ENCODE peak calls at places on chromosomes 5 and 9, in six cellular contexts. E, M, H, S, G and Z are unnamed samples.

GRCh38 chr9:131214457-131214856 is 61.9 kb downstream of the FAM78A start:
- DNase-seq in E (no peak), M (no peak), H (no peak), S (no peak), G (no peak), Z (no peak)

GRCh38 chr5:39256472-39256871 is 37.1 kb upstream of the FYB1 start:
- DNase-seq in E (peak), M (no peak), H (no peak), S (no peak), G (no peak), Z (no peak)

GRCh38 chr9:138067594-138068367 is 190.2 kb downstream of the CACNA1B start:
- DNase-seq in E (no peak), M (no peak), H (no peak), S (no peak), G (no peak), Z (no peak)

GRCh38 chr9:111356567-111357244 is 26.7 kb upstream of the OR2K2 start:
- DNase-seq in E (peak), M (peak), H (no peak), S (no peak), G (no peak), Z (no peak)

GRCh38 chr9:74935008-74935407 is 17.7 kb downstream of the C9orf40 start:
- DNase-seq in E (no peak), M (no peak), H (no peak), S (no peak), G (no peak), Z (no peak)

GRCh38 chr9:116594552-116594951 is 92.6 kb upstream of the TRIM32 start:
- DNase-seq in E (peak), M (peak), H (no peak), S (no peak), G (no peak), Z (no peak)

GRCh38 chr9:99353408-99353807 is 131.3 kb downstream of the SEC61B start:
- DNase-seq in E (peak), M (peak), H (no peak), S (no peak), G (no peak), Z (no peak)

GRCh38 chr5:108295588-108296368 is 86.1 kb downstream of the FBXL17 start:
- DNase-seq in E (no peak), M (no peak), H (no peak), S (no peak), G (no peak), Z (no peak)

GRCh38 chr9:7079051-7079450 is 321.3 kb downstream of the KDM4C start:
- DNase-seq in E (no peak), M (no peak), H (no peak), S (no peak), G (no peak), Z (no peak)

GRCh38 chr9:88219601-88220000 is 81.3 kb upstream of the SPATA31C2 start:
- DNase-seq in E (no peak), M (no peak), H (no peak), S (no peak), G (no peak), Z (no peak)

GRCh38 chr5:32193591-32193990 is 19.5 kb upstream of the GOLPH3 start:
- DNase-seq in E (no peak), M (peak), H (peak), S (no peak), G (no peak), Z (peak)

GRCh38 chr5:124599048-124599973 is 147.1 kb downstream of the ZNF608 start:
- DNase-seq in E (no peak), M (no peak), H (peak), S (no peak), G (no peak), Z (peak)

GRCh38 chr9:16003785-16004184 is 450.9 kb downstream of the CCDC171 start:
- DNase-seq in E (no peak), M (no peak), H (no peak), S (no peak), G (no peak), Z (peak)

GRCh38 chr9:90095682-90096081 is 490.9 kb downstream of the GADD45G start:
- DNase-seq in E (no peak), M (no peak), H (peak), S (no peak), G (no peak), Z (peak)

GRCh38 chr5:177403194-177403825 is 2.8 kb upstream of the PFN3 start:
- DNase-seq in E (no peak), M (peak), H (no peak), S (no peak), G (no peak), Z (no peak)

GRCh38 chr5:82164957-82165698 is 113.0 kb downstream of the RPS23 start:
- DNase-seq in E (no peak), M (no peak), H (no peak), S (no peak), G (peak), Z (peak)

GRCh38 chr5:173089581-173089980 is 33.4 kb downstream of the CREBRF start:
- DNase-seq in E (no peak), M (no peak), H (no peak), S (no peak), G (no peak), Z (no peak)

GRCh38 chr5:172497591-172498255 is 43.4 kb upstream of the SH3PXD2B start:
- DNase-seq in E (no peak), M (no peak), H (no peak), S (no peak), G (no peak), Z (no peak)

GRCh38 chr5:27702339-27702820 is 664.0 kb upstream of the CDH9 start:
- DNase-seq in E (no peak), M (no peak), H (no peak), S (no peak), G (no peak), Z (peak)

GRCh38 chr5:39024005-39024404 is 50.2 kb downstream of the RICTOR start:
- DNase-seq in E (no peak), M (no peak), H (no peak), S (no peak), G (peak), Z (peak)

GRCh38 chr5:82584631-82585030 is 306.5 kb upstream of the RPS23 start:
- DNase-seq in E (no peak), M (no peak), H (no peak), S (no peak), G (no peak), Z (no peak)

GRCh38 chr5:80109549-80110478 is 74.7 kb downstream of the THBS4 start:
- DNase-seq in E (no peak), M (no peak), H (no peak), S (no peak), G (no peak), Z (no peak)

GRCh38 chr9:95649801-95650213 is 133.0 kb upstream of the PTCH1 start:
- DNase-seq in E (no peak), M (no peak), H (no peak), S (no peak), G (no peak), Z (no peak)

GRCh38 chr9:96487949-96488348 is 38.0 kb downstream of the HABP4 start:
- DNase-seq in E (no peak), M (peak), H (no peak), S (no peak), G (no peak), Z (no peak)

GRCh38 chr5:39080597-39081204 is 6.5 kb upstream of the RICTOR start:
- DNase-seq in E (peak), M (no peak), H (peak), S (no peak), G (no peak), Z (peak)

GRCh38 chr9:78533500-78533899 is 236.6 kb downstream of the PSAT1 start:
- DNase-seq in E (peak), M (no peak), H (no peak), S (no peak), G (no peak), Z (no peak)

GRCh38 chr9:76266649-76267627 is 127.3 kb downstream of the RFK start:
- DNase-seq in E (no peak), M (no peak), H (no peak), S (no peak), G (no peak), Z (no peak)

GRCh38 chr9:126773004-126773607 is 31.7 kb upstream of the ZBTB43 start:
- DNase-seq in E (no peak), M (no peak), H (no peak), S (no peak), G (no peak), Z (no peak)

GRCh38 chr9:104810421-104811339 is 46.8 kb downstream of the NIPSNAP3B start:
- DNase-seq in E (no peak), M (peak), H (peak), S (no peak), G (no peak), Z (peak)

GRCh38 chr9:82996931-82997330 is 66.0 kb downstream of the RASEF start:
- DNase-seq in E (no peak), M (no peak), H (no peak), S (no peak), G (no peak), Z (no peak)

GRCh38 chr9:81871695-81872094 is 56.5 kb upstream of the SPATA31D4 start:
- DNase-seq in E (peak), M (no peak), H (no peak), S (no peak), G (no peak), Z (no peak)

GRCh38 chr9:75422939-75423522 is 334.7 kb downstream of the OSTF1 start:
- DNase-seq in E (no peak), M (no peak), H (no peak), S (no peak), G (no peak), Z (no peak)

GRCh38 chr9:135908334-135909204 is 1.2 kb upstream of the CAMSAP1 start:
- DNase-seq in E (no peak), M (no peak), H (no peak), S (no peak), G (no peak), Z (no peak)

GRCh38 chr5:118597448-118597847 is 390.9 kb downstream of the DTWD2 start:
- DNase-seq in E (no peak), M (no peak), H (no peak), S (no peak), G (no peak), Z (no peak)

GRCh38 chr5:150017606-150018005 is 17.1 kb downstream of the HMGXB3 start:
- DNase-seq in E (no peak), M (no peak), H (no peak), S (no peak), G (no peak), Z (no peak)

GRCh38 chr5:89241186-89241585 is 358.2 kb upstream of the MEF2C start:
- DNase-seq in E (no peak), M (no peak), H (no peak), S (no peak), G (no peak), Z (no peak)

GRCh38 chr9:84218322-84218721 is 122.2 kb downstream of the SLC28A3 start:
- DNase-seq in E (no peak), M (no peak), H (no peak), S (no peak), G (no peak), Z (no peak)

GRCh38 chr5:29697786-29698414 is 1495.6 kb upstream of the CDH6 start:
- DNase-seq in E (no peak), M (no peak), H (no peak), S (no peak), G (no peak), Z (peak)

GRCh38 chr5:139745800-139746690 is 49.6 kb upstream of the PSD2 start:
- DNase-seq in E (peak), M (peak), H (no peak), S (no peak), G (peak), Z (peak)